ENCODE peak calls at places on chromosomes 4 and X, in four cellular contexts. N, F, H and Z are unnamed samples.

GRCh38 chrX:31508338-31508737 is 436.5 kb upstream of the FTHL17 start:
- DNase-seq in F (peak; percentile 49), H (peak; percentile 64), N (no peak), Z (no peak)

GRCh38 chrX:25851141-25851540 is 287.0 kb upstream of the MAGEB18 start:
- DNase-seq in N (no peak), H (no peak), F (no peak), Z (no peak)

GRCh38 chrX:79570524-79571240 is 203.5 kb upstream of the ITM2A start:
- DNase-seq in F (no peak), N (no peak), H (no peak), Z (no peak)

GRCh38 chr4:99207911-99208718 is 10.9 kb downstream of the ADH6 start:
- DNase-seq in N (no peak), H (no peak), F (peak; percentile 8), Z (no peak)

GRCh38 chrX:109926118-109926517 is 76.8 kb upstream of the TMEM164 start:
- DNase-seq in F (no peak), H (no peak), N (no peak), Z (no peak)

GRCh38 chr4:150679018-150679766 is 97.2 kb downstream of the MAB21L2 start:
- DNase-seq in N (no peak), F (no peak), H (no peak), Z (no peak)

GRCh38 chr4:183469936-183470335 is 25.5 kb downstream of the CDKN2AIP start:
- DNase-seq in F (peak; percentile 39), N (no peak), H (no peak), Z (no peak)

GRCh38 chr4:22237155-22237751 is 278.6 kb downstream of the ADGRA3 start:
- DNase-seq in F (peak; percentile 12), N (no peak), H (no peak), Z (no peak)

GRCh38 chr4:24226018-24226417 is 336.2 kb upstream of the PPARGC1A start:
- DNase-seq in N (no peak), F (peak; percentile 80), H (no peak), Z (no peak)

GRCh38 chrX:128805236-128805635 is 718.1 kb downstream of the SMARCA1 start:
- DNase-seq in F (no peak), N (no peak), H (no peak), Z (no peak)

GRCh38 chrX:50680990-50681389 is 133.0 kb downstream of the SHROOM4 start:
- DNase-seq in H (no peak), N (no peak), F (peak; percentile 7), Z (no peak)

GRCh38 chr4:26141916-26142638 is 178.7 kb upstream of the RBPJ start:
- DNase-seq in N (peak; percentile 38), F (peak; percentile 67), H (peak; percentile 90), Z (no peak)

GRCh38 chrX:123256378-123256777 is 72.3 kb downstream of the GRIA3 start:
- DNase-seq in H (no peak), N (no peak), F (no peak), Z (no peak)

GRCh38 chrX:17860811-17861495 is at the start of gene RAI2:
- DNase-seq in N (peak; percentile 35), F (no peak), H (peak; percentile 72), Z (no peak)

GRCh38 chrX:130120321-130120731 is 10.0 kb upstream of the ELF4 start:
- DNase-seq in H (no peak), N (no peak), F (peak; percentile 45), Z (no peak)

GRCh38 chrX:30957753-30958152 is 68.7 kb upstream of the TAB3 start:
- DNase-seq in H (no peak), F (peak; percentile 50), N (no peak), Z (no peak)

GRCh38 chr4:76984127-76984526 is 34.6 kb downstream of the SEPTIN11 start:
- DNase-seq in H (peak; percentile 77), F (peak; percentile 74), N (no peak), Z (no peak)

GRCh38 chr4:54276633-54277426 is 47.7 kb downstream of the PDGFRA start:
- DNase-seq in F (peak; percentile 54), H (no peak), N (no peak), Z (no peak)

GRCh38 chr4:14177987-14178386 is 550.5 kb upstream of the BOD1L1 start:
- DNase-seq in F (no peak), N (no peak), H (no peak), Z (no peak)

GRCh38 chr4:71074452-71075299 is 81.2 kb downstream of the DCK start:
- DNase-seq in F (peak; percentile 49), H (no peak), N (no peak), Z (no peak)

GRCh38 chr4:121712001-121712655 is 15.3 kb upstream of the ANXA5 start:
- DNase-seq in N (no peak), H (no peak), F (peak; percentile 47), Z (no peak)

GRCh38 chr4:107248571-107248970 is 212.5 kb upstream of the DKK2 start:
- DNase-seq in H (no peak), F (peak; percentile 24), N (no peak), Z (no peak)

GRCh38 chr4:145001635-145002034 is 96.4 kb downstream of the ANAPC10 start:
- DNase-seq in N (no peak), H (no peak), F (no peak), Z (no peak)

GRCh38 chr4:2891294-2891693 is 47.6 kb downstream of the ADD1 start:
- DNase-seq in N (no peak), H (no peak), F (peak; percentile 73), Z (no peak)

GRCh38 chr4:20026456-20026855 is 225.2 kb upstream of the SLIT2 start:
- DNase-seq in H (no peak), N (no peak), F (peak; percentile 63), Z (no peak)

GRCh38 chr4:24382381-24382780 is 202.0 kb downstream of the DHX15 start:
- DNase-seq in F (no peak), H (no peak), N (no peak), Z (no peak)

GRCh38 chrX:118423558-118423957 is 72.1 kb upstream of the DOCK11 start:
- DNase-seq in F (no peak), N (no peak), H (no peak), Z (no peak)

GRCh38 chr4:105137460-105137859 is 9.2 kb upstream of the TET2 start:
- DNase-seq in F (no peak), H (no peak), N (no peak), Z (no peak)

GRCh38 chr4:27789768-27790167 is 929.1 kb downstream of the STIM2 start:
- DNase-seq in N (no peak), F (peak; percentile 9), H (no peak), Z (no peak)

GRCh38 chr4:182877326-182877883 is 39.8 kb downstream of the DCTD start:
- DNase-seq in N (no peak), H (peak; percentile 29), F (no peak), Z (no peak)

GRCh38 chr4:90443231-90443630 is 316.0 kb downstream of the CCSER1 start:
- DNase-seq in N (no peak), H (no peak), F (no peak), Z (no peak)

GRCh38 chr4:165971941-165972340 is 98.9 kb downstream of the TLL1 start:
- DNase-seq in N (no peak), H (no peak), F (no peak), Z (no peak)

GRCh38 chr4:17173300-17173699 is 274.9 kb upstream of the LDB2 start:
- DNase-seq in F (no peak), N (no peak), H (no peak), Z (no peak)

GRCh38 chrX:131734621-131735020 is 190.7 kb downstream of the OR13H1 start:
- DNase-seq in H (peak; percentile 93), F (no peak), N (no peak), Z (peak; percentile 78)

GRCh38 chr4:16011173-16011572 is 48.2 kb upstream of the FGFBP2 start:
- DNase-seq in N (no peak), H (no peak), F (no peak), Z (no peak)

GRCh38 chr4:182916483-182917181 is 554 bp downstream of the DCTD start:
- DNase-seq in N (peak; percentile 62), F (peak; percentile 90), H (peak; percentile 84), Z (peak; percentile 83)

GRCh38 chr4:17688011-17688441 is 73.6 kb downstream of the MED28 start:
- DNase-seq in F (no peak), H (no peak), N (no peak), Z (no peak)

GRCh38 chr4:16894406-16894805 is 4.0 kb downstream of the LDB2 start:
- DNase-seq in N (no peak), H (no peak), F (peak; percentile 74), Z (no peak)

GRCh38 chr4:82429728-82430192 is 502 bp downstream of the HNRNPDL start:
- DNase-seq in F (peak; percentile 81), H (peak; percentile 75), N (no peak), Z (no peak)

GRCh38 chr4:41992967-41993857 is 2.9 kb downstream of the SLC30A9 start:
- DNase-seq in H (no peak), F (no peak), N (no peak), Z (no peak)
- H3K4me3 ChIP-seq in H (no peak overlapping the region), F (peak overlapping the region; percentile 92), N (no peak overlapping the region), Z (no peak overlapping the region)

GRCh38 chrX:154019061-154019621 is 561 bp downstream of the IRAK1 start:
- DNase-seq in F (peak; percentile 48), H (no peak), N (no peak), Z (no peak)

GRCh38 chrX:154019633-154020499 is at the start of gene IRAK1:
- DNase-seq in H (no peak), F (peak; percentile 83), N (peak; percentile 52), Z (no peak)

GRCh38 chrX:154020500-154021115 is 906 bp upstream of the IRAK1 start:
- DNase-seq in F (peak; percentile 48), N (no peak), H (no peak), Z (no peak)

GRCh38 chrX:154017766-154018517 is 1.8 kb downstream of the IRAK1 start:
- DNase-seq in N (no peak), H (no peak), F (no peak), Z (no peak)

GRCh38 chrX:154018518-154019060 is 1.1 kb downstream of the IRAK1 start:
- DNase-seq in N (no peak), H (no peak), F (no peak), Z (no peak)
- H3K4me3 ChIP-seq in N (peak overlapping the region; percentile 72), H (peak overlapping the region; percentile 62), F (peak overlapping the region; percentile 74), Z (peak overlapping the region; percentile 80)

GRCh38 chr4:87235020-87235671 is 14.7 kb upstream of the KLHL8 start:
- DNase-seq in N (no peak), F (peak; percentile 70), H (no peak), Z (no peak)
- H3K4me3 ChIP-seq in N (peak overlapping the region; percentile 60), F (peak overlapping the region; percentile 76), H (peak overlapping the region; percentile 49), Z (peak overlapping the region; percentile 69)

DNA sequence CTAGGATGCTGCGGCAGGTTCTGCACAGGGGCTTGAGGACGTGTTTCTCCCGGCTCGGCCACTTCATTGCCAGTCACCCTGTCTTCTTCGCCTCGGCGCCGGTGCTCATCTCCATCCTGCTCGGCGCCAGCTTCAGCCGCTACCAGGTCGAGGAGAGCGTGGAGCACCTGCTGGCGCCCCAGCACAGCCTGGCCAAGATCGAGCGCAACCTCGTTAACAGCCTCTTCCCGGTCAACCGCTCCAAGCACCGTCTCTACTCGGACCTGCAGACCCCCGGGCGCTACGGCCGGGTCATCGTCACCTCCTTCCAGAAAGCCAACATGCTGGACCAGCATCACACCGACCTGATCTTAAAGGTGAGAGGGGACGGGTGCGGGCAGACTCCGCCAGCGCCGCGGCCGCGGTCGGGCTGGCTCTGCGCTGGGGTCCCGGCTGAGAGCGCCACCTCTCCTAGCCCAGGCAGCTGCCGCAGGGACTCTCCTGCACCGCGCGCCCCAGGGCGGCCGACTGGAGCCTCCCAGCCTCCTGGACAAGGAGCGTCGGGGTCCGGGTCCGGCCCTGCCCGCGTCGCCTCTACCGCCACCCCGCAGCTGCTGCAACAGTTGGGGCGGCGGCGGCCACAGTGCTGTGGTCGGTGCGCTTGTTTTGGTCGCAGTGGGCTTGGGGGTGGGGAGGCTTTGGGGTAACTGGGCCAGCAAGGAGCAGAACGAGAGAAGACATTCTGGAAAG is 386 bp downstream of the PTCHD1 start:
- DNase-seq in F (no peak), N (no peak), H (no peak), Z (no peak)
- H3K4me3 ChIP-seq in F (no peak overlapping the region), N (peak overlapping the region; percentile 53), H (peak overlapping the region; percentile 59), Z (peak overlapping the region; percentile 68)